ENCODE peak calls at places on chromosomes 7 and 10, in four cellular contexts. One of them, this sample, is unnamed.

GRCh38 chr7:148335790-148336189 is 254.8 kb upstream of the C7orf33 start:
- DNase-seq in GM12891: no peak
- DNase-seq in GM12878: no peak
- DNase-seq in K562: no peak
- DNase-seq in this sample: no peak

GRCh38 chr7:113805976-113806375 is 112.8 kb downstream of the PPP1R3A start:
- DNase-seq in GM12891: no peak
- DNase-seq in GM12878: no peak
- DNase-seq in K562: no peak
- DNase-seq in this sample: no peak

GRCh38 chr7:94313926-94314325 is 80.8 kb upstream of the COL1A2 start:
- DNase-seq in GM12891: no peak
- DNase-seq in GM12878: no peak
- DNase-seq in K562: no peak
- DNase-seq in this sample: no peak

GRCh38 chr7:97118306-97118917 is 914 bp downstream of the SDHAF3 start:
- DNase-seq in GM12891: no peak
- DNase-seq in GM12878: no peak
- DNase-seq in K562: no peak
- DNase-seq in this sample: no peak

GRCh38 chr7:74289660-74290589 is 718 bp downstream of the CLIP2 start:
- DNase-seq in GM12891: peak; percentile 41
- DNase-seq in GM12878: no peak
- DNase-seq in K562: no peak
- DNase-seq in this sample: no peak

GRCh38 chr7:118054529-118054928 is 129.4 kb upstream of the LSM8 start:
- DNase-seq in GM12891: no peak
- DNase-seq in GM12878: no peak
- DNase-seq in K562: no peak
- DNase-seq in this sample: no peak

GRCh38 chr10:63008491-63008890 is 124.6 kb upstream of the NRBF2 start:
- DNase-seq in GM12891: no peak
- DNase-seq in GM12878: no peak
- DNase-seq in K562: no peak
- DNase-seq in this sample: no peak

GRCh38 chr10:14758994-14759664 is 15.6 kb downstream of the FAM107B start:
- DNase-seq in GM12891: no peak
- DNase-seq in GM12878: no peak
- DNase-seq in K562: no peak
- DNase-seq in this sample: no peak

GRCh38 chr10:29646960-29647431 is 12.2 kb upstream of the SVIL start:
- DNase-seq in GM12891: no peak
- DNase-seq in GM12878: no peak
- DNase-seq in K562: no peak
- DNase-seq in this sample: no peak

GRCh38 chr10:47438857-47439474 is 44.9 kb downstream of the ANXA8 start:
- DNase-seq in GM12891: no peak
- DNase-seq in GM12878: no peak
- DNase-seq in K562: peak; percentile 25
- DNase-seq in this sample: no peak

GRCh38 chr7:120925392-120925791 is 25.2 kb upstream of the ING3 start:
- DNase-seq in GM12891: no peak
- DNase-seq in GM12878: no peak
- DNase-seq in K562: no peak
- DNase-seq in this sample: no peak

GRCh38 chr10:58385784-58386112 is 538 bp downstream of the TFAM start:
- DNase-seq in GM12891: no peak
- DNase-seq in GM12878: no peak
- DNase-seq in K562: peak; percentile 58
- DNase-seq in this sample: no peak

GRCh38 chr7:138705122-138705521 is 4.0 kb upstream of the SVOPL start:
- DNase-seq in GM12891: no peak
- DNase-seq in GM12878: no peak
- DNase-seq in K562: no peak
- DNase-seq in this sample: no peak

GRCh38 chr7:102319671-102320070 is 33.0 kb downstream of the SH2B2 start:
- DNase-seq in GM12891: peak; percentile 6
- DNase-seq in GM12878: no peak
- DNase-seq in K562: no peak
- DNase-seq in this sample: no peak

GRCh38 chr7:27095897-27096755 is at the start of gene HOXA1:
- DNase-seq in GM12891: peak; percentile 75
- DNase-seq in GM12878: peak; percentile 48
- DNase-seq in K562: peak; percentile 63
- DNase-seq in this sample: peak; percentile 86

GRCh38 chr10:73886625-73887024 is 12.3 kb upstream of the CAMK2G start:
- DNase-seq in GM12891: no peak
- DNase-seq in GM12878: no peak
- DNase-seq in K562: no peak
- DNase-seq in this sample: no peak

GRCh38 chr10:59323036-59323459 is 39.3 kb downstream of the FAM13C start:
- DNase-seq in GM12891: no peak
- DNase-seq in GM12878: no peak
- DNase-seq in K562: no peak
- DNase-seq in this sample: no peak

GRCh38 chr7:33904680-33905388 is 505 bp upstream of the BMPER start:
- DNase-seq in GM12891: peak; percentile 27
- DNase-seq in GM12878: no peak
- DNase-seq in K562: no peak
- DNase-seq in this sample: peak; percentile 14

GRCh38 chr10:49139866-49140195 is 6.0 kb upstream of the FAM170B start:
- DNase-seq in GM12891: no peak
- DNase-seq in GM12878: no peak
- DNase-seq in K562: no peak
- DNase-seq in this sample: no peak

GRCh38 chr10:12539350-12540164 is 190.2 kb downstream of the CAMK1D start:
- DNase-seq in GM12891: no peak
- DNase-seq in GM12878: no peak
- DNase-seq in K562: no peak
- DNase-seq in this sample: no peak

GRCh38 chr7:75599244-75599771 is 107.2 kb downstream of the SPDYE5 start:
- DNase-seq in GM12891: no peak
- DNase-seq in GM12878: no peak
- DNase-seq in K562: no peak
- DNase-seq in this sample: no peak

GRCh38 chr10:100707261-100707848 is 38.0 kb upstream of the PAX2 start:
- DNase-seq in GM12891: no peak
- DNase-seq in GM12878: no peak
- DNase-seq in K562: no peak
- DNase-seq in this sample: no peak

GRCh38 chr10:123149568-123150228 is 1.8 kb downstream of the HMX2 start:
- DNase-seq in GM12891: no peak
- DNase-seq in GM12878: no peak
- DNase-seq in K562: no peak
- DNase-seq in this sample: no peak

GRCh38 chr7:157080111-157080730 is 58.5 kb upstream of the UBE3C start:
- DNase-seq in GM12891: no peak
- DNase-seq in GM12878: no peak
- DNase-seq in K562: peak; percentile 10
- DNase-seq in this sample: no peak

GRCh38 chr7:126700807-126701604 is 551.7 kb downstream of the GRM8 start:
- DNase-seq in GM12891: no peak
- DNase-seq in GM12878: peak; percentile 98
- DNase-seq in K562: peak; percentile 90
- DNase-seq in this sample: peak; percentile 22
- TF ChIP-seq POLR2AphosphoS5 in GM12891: peak; percentile 77
- TF ChIP-seq POLR2AphosphoS5 in GM12878: peak; percentile 85
- TF ChIP-seq POLR2AphosphoS5 in K562: peak; percentile 75
- TF ChIP-seq POLR2AphosphoS5 in this sample: peak; percentile 58

DNA sequence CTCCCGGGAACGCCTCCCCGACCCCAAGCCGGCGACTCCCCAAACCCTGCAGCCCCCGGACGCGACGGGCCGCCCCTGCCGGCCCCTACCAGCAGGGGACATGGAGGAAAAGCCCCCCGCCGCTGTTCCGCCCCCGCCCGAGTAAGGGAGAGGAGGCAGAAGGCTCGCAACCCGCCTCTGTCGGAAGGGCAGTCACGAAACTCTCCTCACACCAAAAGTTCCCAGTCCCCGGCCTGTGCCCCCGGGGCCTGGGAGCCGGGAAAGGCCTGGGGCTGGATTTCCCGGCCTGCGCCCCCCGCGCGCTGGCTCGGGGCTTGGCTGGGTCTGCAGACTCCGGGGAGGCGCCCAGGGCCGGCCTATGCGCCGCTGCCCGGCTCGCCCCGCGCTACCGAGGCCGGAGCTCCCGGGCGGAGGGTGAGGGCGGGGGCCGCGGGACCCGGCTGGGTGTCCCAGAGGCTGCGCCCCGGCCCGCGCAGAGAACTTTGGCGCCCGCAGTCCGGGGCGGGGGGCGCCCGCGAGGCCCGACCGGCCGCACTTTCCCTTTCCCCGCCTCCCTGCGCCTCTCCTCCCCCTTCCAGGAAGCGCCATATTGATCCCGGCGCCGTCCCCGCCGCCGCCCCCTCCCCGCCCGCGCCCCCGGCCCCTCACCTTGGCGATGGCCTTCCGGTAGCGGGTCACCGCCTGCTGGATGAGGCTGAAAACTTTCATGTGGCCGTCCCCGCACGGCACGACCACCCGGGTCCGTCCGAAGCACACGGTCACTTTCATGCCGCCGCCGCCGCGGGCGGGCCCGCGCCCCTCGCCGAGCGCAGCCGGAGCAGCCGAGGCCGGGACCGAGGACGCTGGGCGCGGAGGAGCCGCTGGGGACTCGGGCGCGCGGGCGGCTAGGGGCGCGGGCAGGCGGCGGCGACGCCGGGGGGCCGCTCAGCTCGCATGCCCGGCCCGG is 595 bp downstream of the PARD3 start:
- DNase-seq in GM12891: peak; percentile 53
- DNase-seq in GM12878: no peak
- DNase-seq in K562: peak; percentile 40
- DNase-seq in this sample: peak; percentile 28
- TF ChIP-seq POLR2A in GM12891: no peak
- TF ChIP-seq POLR2A in GM12878: no peak
- TF ChIP-seq POLR2A in K562: no peak
- TF ChIP-seq POLR2A in this sample: no peak

DNA sequence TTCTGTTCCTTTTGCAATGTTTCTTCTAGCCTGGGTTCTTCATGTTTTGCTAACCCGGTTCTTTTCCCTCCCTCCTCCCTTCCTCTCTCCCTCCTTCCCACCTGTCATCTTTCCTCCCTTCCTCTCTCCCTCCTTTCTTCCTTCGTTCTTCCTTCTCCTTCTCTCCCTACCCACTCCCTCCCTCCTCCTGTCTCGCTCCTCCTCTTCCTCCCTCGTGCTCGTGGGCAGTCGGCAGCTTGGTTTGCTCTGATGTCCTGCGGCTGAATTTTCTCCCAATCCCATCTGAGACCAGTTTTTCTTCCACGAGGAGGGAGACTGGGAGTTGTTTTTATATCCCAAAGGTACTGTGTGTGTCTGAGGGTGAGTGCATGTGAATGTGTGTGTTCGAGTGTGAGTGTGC is 43.6 kb upstream of the DIP2C start:
- DNase-seq in GM12891: no peak
- DNase-seq in GM12878: no peak
- DNase-seq in K562: no peak
- DNase-seq in this sample: no peak
- TF ChIP-seq TAF1 in GM12891: no peak
- TF ChIP-seq TAF1 in GM12878: no peak
- TF ChIP-seq TAF1 in K562: no peak
- TF ChIP-seq TAF1 in this sample: no peak

DNA sequence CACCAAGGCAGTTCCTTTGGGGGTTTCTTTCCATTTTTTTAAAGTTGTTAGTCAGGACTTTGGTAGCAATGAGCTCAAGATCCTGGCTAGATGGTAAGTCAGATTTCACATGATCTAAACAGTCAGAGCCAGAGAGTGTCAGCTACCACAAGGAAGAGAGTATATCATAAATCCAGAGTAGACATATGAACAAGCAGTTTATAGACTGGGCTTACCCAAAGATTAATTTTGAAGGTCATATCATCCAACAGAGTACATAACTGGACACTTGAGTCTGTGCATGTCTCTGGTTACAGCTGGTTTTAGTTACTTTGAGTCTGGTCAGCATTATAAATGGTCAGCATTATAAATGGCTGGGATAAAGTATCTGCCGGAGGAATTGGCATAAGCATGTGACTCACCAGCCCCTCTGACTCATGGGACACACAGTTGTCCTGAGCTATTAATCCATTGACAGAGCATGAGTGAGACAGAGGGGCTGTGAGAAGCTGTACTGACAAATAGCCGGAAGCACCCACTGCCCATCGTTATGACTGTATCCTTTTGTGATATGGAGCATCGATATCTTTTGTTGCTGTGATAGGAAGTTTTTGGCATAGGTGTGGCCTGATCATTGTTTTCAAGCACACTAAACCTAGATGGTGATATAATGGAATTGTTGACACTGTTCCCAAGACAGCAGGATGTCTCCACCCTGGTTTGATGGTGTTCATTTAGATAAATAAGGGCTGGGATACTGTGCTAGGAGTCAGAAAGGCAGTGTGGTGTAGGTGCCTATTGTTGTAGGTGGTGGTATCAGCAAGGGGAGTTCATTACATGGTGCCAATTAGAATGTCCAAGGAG is 19.2 kb downstream of the PPP1R3C start:
- DNase-seq in GM12891: no peak
- DNase-seq in GM12878: no peak
- DNase-seq in K562: peak; percentile 39
- DNase-seq in this sample: no peak
- TF ChIP-seq POLR2AphosphoS5 in GM12891: no peak
- TF ChIP-seq POLR2AphosphoS5 in GM12878: no peak
- TF ChIP-seq POLR2AphosphoS5 in K562: no peak
- TF ChIP-seq POLR2AphosphoS5 in this sample: no peak

GRCh38 chr10:43396061-43396927 is 12.7 kb downstream of the HNRNPF start:
- DNase-seq in GM12891: peak; percentile 86
- DNase-seq in GM12878: no peak
- DNase-seq in K562: peak; percentile 97
- DNase-seq in this sample: peak; percentile 86

GRCh38 chr10:43398939-43399871 is 9.8 kb downstream of the HNRNPF start:
- DNase-seq in GM12891: no peak
- DNase-seq in GM12878: no peak
- DNase-seq in K562: no peak
- DNase-seq in this sample: no peak

GRCh38 chr10:43394868-43395267 is 14.1 kb downstream of the HNRNPF start:
- DNase-seq in GM12891: no peak
- DNase-seq in GM12878: no peak
- DNase-seq in K562: no peak
- DNase-seq in this sample: no peak

GRCh38 chr10:43395571-43396060 is 13.4 kb downstream of the HNRNPF start:
- DNase-seq in GM12891: no peak
- DNase-seq in GM12878: no peak
- DNase-seq in K562: no peak
- DNase-seq in this sample: no peak

DNA sequence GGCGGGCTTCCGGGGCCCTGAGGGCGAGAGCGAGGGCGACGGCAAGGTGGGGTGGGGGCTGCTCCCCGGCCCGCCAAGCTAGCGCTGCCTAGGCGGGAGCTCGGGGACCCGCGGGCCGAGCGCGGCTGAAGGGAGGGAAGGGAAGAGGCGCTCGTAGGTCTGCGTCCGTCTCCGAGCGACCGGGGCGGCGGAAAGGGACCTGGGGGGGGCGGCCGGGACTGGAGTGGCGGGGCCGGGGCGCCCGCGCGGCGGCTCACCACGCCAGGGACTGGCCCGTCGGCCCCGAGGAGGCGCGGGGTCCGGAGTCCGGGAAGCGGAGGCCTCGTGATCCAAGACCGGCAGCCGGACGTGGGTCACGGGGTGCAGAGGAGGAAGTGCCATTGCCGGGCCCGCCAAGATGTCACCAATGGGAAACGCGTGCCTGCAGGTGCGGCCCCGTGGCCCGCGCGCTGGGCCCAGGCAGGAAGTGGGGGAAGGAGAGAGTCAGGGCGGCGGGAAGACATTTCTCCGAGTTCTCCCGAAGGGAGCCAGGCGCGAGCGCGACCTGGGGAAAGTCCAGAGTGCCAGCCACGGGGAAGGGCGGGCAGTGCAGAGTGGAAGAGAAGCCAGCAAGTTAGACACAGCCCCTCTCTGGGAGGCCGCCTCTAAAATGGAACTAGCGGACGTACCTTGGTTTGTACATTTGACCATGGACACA is 11.9 kb downstream of the HNRNPF start:
- DNase-seq in GM12891: peak; percentile 84
- DNase-seq in GM12878: no peak
- DNase-seq in K562: peak; percentile 91
- DNase-seq in this sample: peak; percentile 89
- TF ChIP-seq POLR2A in GM12891: peak; percentile 80
- TF ChIP-seq POLR2A in GM12878: peak; percentile 82
- TF ChIP-seq POLR2A in K562: peak; percentile 91
- TF ChIP-seq POLR2A in this sample: peak; percentile 90

This sample was measured in GM12892.